ENCODE peak calls at places on chromosomes 5 and 9, in four cellular contexts. S is IMR-90, K is body of pancreas, F is esophagus squamous epithelium. T is an unnamed sample.

GRCh38 chr5:1659100-1660036 is 135.6 kb upstream of the LPCAT1 start:
- DNase-seq in S (no peak), K (no peak), F (no peak), T (peak; percentile 4)

GRCh38 chr5:40615586-40616193 is 64.0 kb upstream of the PTGER4 start:
- DNase-seq in S (peak; percentile 29), K (no peak), F (no peak), T (no peak)

GRCh38 chr9:137893670-137894069 is 16.1 kb downstream of the CACNA1B start:
- DNase-seq in S (no peak), K (no peak), F (no peak), T (no peak)

GRCh38 chr5:43572357-43572756 is 15.5 kb upstream of the PAIP1 start:
- DNase-seq in S (no peak), K (no peak), F (no peak), T (no peak)

GRCh38 chr5:25713259-25713658 is 1068.5 kb upstream of the CDH10 start:
- DNase-seq in S (no peak), K (no peak), F (no peak), T (no peak)

GRCh38 chr9:85723220-85723619 is 18.5 kb downstream of the AGTPBP1 start:
- DNase-seq in S (no peak), K (no peak), F (no peak), T (no peak)

GRCh38 chr5:10469253-10470030 is 27.8 kb downstream of the ROPN1L start:
- DNase-seq in S (peak; percentile 43), K (no peak), F (no peak), T (no peak)

GRCh38 chr5:72749362-72749997 is 67.0 kb upstream of the TNPO1 start:
- DNase-seq in S (no peak), K (no peak), F (no peak), T (no peak)

GRCh38 chr5:134275822-134276221 is 49.9 kb upstream of the PPP2CA start:
- DNase-seq in S (peak; percentile 48), K (no peak), F (no peak), T (no peak)

GRCh38 chr5:175654807-175655206 is 3.1 kb upstream of the HRH2 start:
- DNase-seq in S (no peak), K (no peak), F (no peak), T (no peak)

GRCh38 chr9:27888661-27889295 is 315.5 kb upstream of the C9orf72 start:
- DNase-seq in S (no peak), K (peak; percentile 21), F (no peak), T (no peak)

GRCh38 chr9:4769321-4770080 is 23.2 kb upstream of the RCL1 start:
- DNase-seq in S (peak; percentile 53), K (no peak), F (no peak), T (no peak)

GRCh38 chr9:115220339-115221009 is 102.5 kb upstream of the TNC start:
- DNase-seq in S (peak; percentile 42), K (no peak), F (no peak), T (no peak)

GRCh38 chr5:149837680-149838269 is 106.8 kb downstream of the PDE6A start:
- DNase-seq in S (peak; percentile 68), K (peak; percentile 40), F (no peak), T (peak; percentile 53)

GRCh38 chr9:4099961-4100360 is 199.9 kb downstream of the GLIS3 start:
- DNase-seq in S (no peak), K (no peak), F (no peak), T (no peak)

GRCh38 chr9:7844283-7844682 is 44.7 kb upstream of the DMAC1 start:
- DNase-seq in S (peak; percentile 7), K (no peak), F (no peak), T (no peak)

GRCh38 chr5:62698756-62699155 is 120.1 kb downstream of the LRRC70 start:
- DNase-seq in S (no peak), K (no peak), F (no peak), T (no peak)

GRCh38 chr9:83572524-83572923 is 34.3 kb upstream of the FRMD3 start:
- DNase-seq in S (no peak), K (no peak), F (no peak), T (no peak)

GRCh38 chr9:128614728-128615127 is 41.9 kb downstream of the DYNC2I2 start:
- DNase-seq in S (no peak), K (no peak), F (no peak), T (no peak)

GRCh38 chr9:19270421-19270949 is 40.0 kb downstream of the DENND4C start:
- DNase-seq in S (no peak), K (no peak), F (no peak), T (no peak)

GRCh38 chr9:105119166-105119565 is 125.3 kb upstream of the SLC44A1 start:
- DNase-seq in S (no peak), K (no peak), F (no peak), T (no peak)

GRCh38 chr5:116536279-116537161 is 38.1 kb downstream of the SEMA6A start:
- DNase-seq in S (no peak), K (no peak), F (no peak), T (no peak)

GRCh38 chr5:126395627-126396026 is 27.6 kb upstream of the GRAMD2B start:
- DNase-seq in S (no peak), K (no peak), F (no peak), T (no peak)

GRCh38 chr9:7093040-7093439 is 335.3 kb downstream of the KDM4C start:
- DNase-seq in S (no peak), K (no peak), F (no peak), T (no peak)

GRCh38 chr9:79189511-79189924 is 382.2 kb upstream of the TLE4 start:
- DNase-seq in S (peak; percentile 96), K (no peak), F (no peak), T (no peak)

GRCh38 chr5:58114324-58114723 is 345.6 kb downstream of the PLK2 start:
- DNase-seq in S (peak; percentile 84), K (no peak), F (no peak), T (no peak)

GRCh38 chr9:99385814-99386279 is 163.8 kb downstream of the SEC61B start:
- DNase-seq in S (peak; percentile 52), K (no peak), F (no peak), T (no peak)

GRCh38 chr9:136060671-136061371 is 34.3 kb downstream of the NACC2 start:
- DNase-seq in S (no peak), K (no peak), F (no peak), T (no peak)

GRCh38 chr5:78916044-78916443 is 69.1 kb downstream of the ARSB start:
- DNase-seq in S (no peak), K (no peak), F (no peak), T (no peak)

GRCh38 chr9:32867601-32868204 is 84.4 kb downstream of the TMEM215 start:
- DNase-seq in S (no peak), K (no peak), F (no peak), T (no peak)

GRCh38 chr9:101433229-101433628 is 2.3 kb downstream of the ALDOB start:
- DNase-seq in S (no peak), K (no peak), F (no peak), T (no peak)

GRCh38 chr5:13814293-13814692 is 130.2 kb downstream of the DNAH5 start:
- DNase-seq in S (peak; percentile 20), K (no peak), F (no peak), T (no peak)

GRCh38 chr9:127131871-127132270 is 9.4 kb upstream of the ANGPTL2 start:
- DNase-seq in S (peak; percentile 80), K (no peak), F (no peak), T (no peak)

GRCh38 chr9:76464706-76465105 is 5.7 kb downstream of the GCNT1 start:
- DNase-seq in S (no peak), K (no peak), F (no peak), T (no peak)

GRCh38 chr9:76465442-76466298 is 6.7 kb downstream of the GCNT1 start:
- DNase-seq in S (no peak), K (no peak), F (no peak), T (no peak)

GRCh38 chr9:76459691-76460635 is 981 bp downstream of the GCNT1 start:
- DNase-seq in S (peak; percentile 62), K (peak; percentile 28), F (no peak), T (no peak)

GRCh38 chr9:76466299-76466605 is 7.3 kb downstream of the GCNT1 start:
- DNase-seq in S (no peak), K (no peak), F (no peak), T (no peak)

DNA sequence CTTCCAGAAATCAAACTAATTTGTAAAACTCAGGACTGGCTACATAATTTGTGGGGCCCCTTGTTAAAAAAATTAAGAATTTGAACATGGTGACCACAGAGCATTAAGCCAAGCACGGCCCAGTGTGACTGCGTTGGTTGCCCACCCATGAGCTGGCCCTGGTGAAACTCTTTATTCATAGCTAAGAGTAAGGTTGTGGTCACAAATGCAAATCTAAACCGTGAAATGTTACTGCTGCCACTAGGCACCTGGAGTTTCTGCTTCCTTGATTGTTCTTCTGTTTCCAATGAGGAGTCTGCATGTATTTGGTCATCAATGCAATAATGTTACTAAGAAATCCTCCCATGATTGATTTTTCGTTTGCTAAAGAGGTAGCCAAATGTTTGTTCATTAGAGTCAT is 4.2 kb downstream of the GCNT1 start:
- DNase-seq in S (no peak), K (no peak), F (no peak), T (no peak)
- H3K27ac ChIP-seq in S (no peak overlapping the region), K (no peak overlapping the region), F (no peak overlapping the region), T (no peak overlapping the region)

GRCh38 chr5:122774861-122775712 is at the start of gene SNX2:
- DNase-seq in S (peak; percentile 76), K (peak; percentile 94), F (peak; percentile 60), T (peak; percentile 93)
- TF ChIP-seq POLR2A in S (peak; percentile 64), K (peak; percentile 50), F (no peak), T (peak; percentile 66)

DNA sequence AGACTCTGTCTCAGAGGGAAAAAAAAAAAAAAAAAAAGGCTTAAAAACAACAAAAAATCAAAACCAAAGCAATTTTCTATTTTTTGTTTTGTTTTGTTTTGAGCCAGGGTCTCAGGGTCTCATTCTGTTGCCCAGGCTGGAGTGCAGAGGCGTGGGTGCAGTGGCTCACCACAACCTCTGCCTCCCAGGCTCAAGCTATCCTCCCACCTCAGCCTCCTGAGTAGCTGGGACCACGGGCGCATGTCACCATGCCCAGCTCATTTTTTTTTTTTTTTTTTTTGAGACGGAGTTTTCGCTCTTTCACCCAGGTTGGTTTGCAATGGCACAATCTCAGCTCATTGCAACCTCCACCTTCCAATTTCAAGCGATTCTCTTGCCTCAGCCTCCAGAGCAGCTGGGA is 5.7 kb downstream of the STK10 start:
- DNase-seq in S (no peak), K (no peak), F (no peak), T (no peak)
- H3K4me1 ChIP-seq in S (peaks cover 12% of the 10 kb centered on the region), K (peaks cover 13% of the 10 kb centered on the region), F (peaks cover 22% of the 10 kb centered on the region), T (no peaks in the 10 kb centered on the region)

GRCh38 chr5:88734191-88734640 is 148.8 kb downstream of the MEF2C start:
- DNase-seq in S (no peak), K (no peak), F (no peak), T (no peak)
- H3K27ac ChIP-seq in S (no peak overlapping the region), K (peak overlapping the region; percentile 20), F (peak overlapping the region; percentile 60), T (no peak overlapping the region)

DNA sequence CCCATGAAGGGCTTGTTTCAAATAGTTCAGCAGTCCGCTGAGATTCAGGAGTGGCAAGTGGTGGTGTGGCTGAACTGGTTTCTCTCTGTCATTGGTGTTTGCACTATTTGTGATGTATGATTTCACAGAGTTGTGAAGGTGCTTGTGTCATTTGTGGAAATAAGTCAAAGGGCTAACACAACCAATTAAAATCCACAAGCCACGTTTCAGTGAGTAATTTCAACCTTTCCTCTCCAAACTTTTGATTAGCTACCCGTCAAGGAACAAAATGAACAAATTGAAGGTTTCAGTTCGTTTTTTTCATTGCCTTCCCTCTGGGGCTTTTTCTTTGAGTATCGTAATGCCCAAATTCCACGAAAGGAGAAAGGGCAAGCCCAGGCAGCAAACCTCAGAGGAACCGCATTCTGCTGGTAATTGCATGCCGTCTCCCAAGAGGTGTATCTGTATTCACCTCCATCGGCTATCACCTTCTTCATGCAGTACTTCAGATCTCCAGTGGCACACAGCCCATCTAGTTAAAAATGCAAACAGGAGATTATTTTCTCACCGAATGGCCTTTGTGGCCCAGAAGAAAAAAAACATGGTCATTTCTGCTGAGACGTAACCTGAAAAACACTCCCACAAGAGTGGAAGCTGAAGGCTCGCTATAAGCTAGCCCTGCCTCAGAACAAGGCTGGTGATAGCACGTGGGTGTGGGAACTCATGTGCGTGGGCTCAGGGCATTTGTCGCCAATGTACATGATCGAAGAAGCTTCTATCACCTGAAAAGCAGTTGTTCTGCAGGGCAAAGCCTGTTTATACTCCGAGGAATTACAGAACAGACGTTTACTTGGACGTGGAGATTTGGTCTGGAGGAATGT is 197.1 kb downstream of the NR3C1 start:
- DNase-seq in S (no peak), K (no peak), F (no peak), T (no peak)
- TF ChIP-seq POLR2A in S (no peak), K (no peak), F (no peak), T (no peak)